ENCODE peak calls at places on chromosome 4, in ten cellular contexts. J is CD8-positive, alpha-beta memory T cell; W is tibial artery; N is right lobe of liver; P is transverse colon; V is cardiac muscle cell; M is HCT116; U is GM23338; Q is PC-9; D is body of pancreas. O is an unnamed sample. For H3K4me1, the result is how much of the 10 kb centered on the place peaks cover.

GRCh38 chr4:1400861-1401408 is 5.3 kb downstream of the NKX1-1 start:
- DNase-seq in J (no peak), W (peak), N (no peak), P (no peak), V (no peak), M (no peak), U (no peak), Q (no peak), D (no peak), O (no peak)

GRCh38 chr4:48698029-48698901 is 81.8 kb downstream of the FRYL start:
- DNase-seq in J (no peak), W (no peak), N (peak), P (peak), V (peak), M (peak), U (no peak), Q (peak), D (peak), O (peak)

GRCh38 chr4:128571747-128572146 is 237.8 kb upstream of the JADE1 start:
- DNase-seq in J (no peak), W (peak), N (no peak), P (peak), V (peak), M (peak), U (no peak), Q (peak), D (peak), O (no peak)

GRCh38 chr4:76780781-76781697 is 116.9 kb downstream of the SOWAHB start:
- DNase-seq in J (no peak), W (no peak), N (no peak), P (no peak), V (no peak), M (no peak), U (no peak), Q (no peak), D (no peak), O (no peak)

GRCh38 chr4:114019276-114019971 is 40.0 kb upstream of the ARSJ start:
- DNase-seq in J (no peak), W (no peak), N (no peak), P (no peak), V (peak), M (no peak), U (no peak), Q (no peak), D (no peak), O (no peak)

GRCh38 chr4:472881-473574 is 25.9 kb downstream of the ZNF721 start:
- DNase-seq in J (no peak), W (no peak), N (no peak), P (no peak), V (peak), M (no peak), U (peak), Q (no peak), D (no peak), O (peak)

GRCh38 chr4:76441881-76442280 is 6.9 kb downstream of the SHROOM3 start:
- DNase-seq in J (no peak), W (no peak), N (no peak), P (no peak), V (no peak), M (no peak), U (no peak), Q (no peak), D (no peak), O (no peak)

GRCh38 chr4:110619401-110620247 is 3.3 kb downstream of the PITX2 start:
- DNase-seq in J (no peak), W (no peak), N (no peak), P (no peak), V (no peak), M (no peak), U (peak), Q (no peak), D (no peak), O (peak)

GRCh38 chr4:157012781-157013180 is 41.2 kb upstream of the PDGFC start:
- DNase-seq in J (no peak), W (no peak), N (no peak), P (no peak), V (peak), M (no peak), U (no peak), Q (peak), D (no peak), O (no peak)

GRCh38 chr4:22348410-22348809 is 167.5 kb downstream of the ADGRA3 start:
- DNase-seq in J (no peak), W (no peak), N (no peak), P (no peak), V (peak), M (no peak), U (no peak), Q (no peak), D (no peak), O (no peak)

GRCh38 chr4:2786152-2786671 is 6.7 kb upstream of the SH3BP2 start:
- DNase-seq in J (peak), W (peak), N (no peak), P (peak), V (no peak), M (no peak), U (no peak), Q (no peak), D (no peak), O (no peak)

GRCh38 chr4:25144870-25145481 is 15.3 kb downstream of the SEPSECS start:
- DNase-seq in J (no peak), W (no peak), N (no peak), P (no peak), V (peak), M (peak), U (peak), Q (no peak), D (no peak), O (peak)

GRCh38 chr4:126583509-126583908 is 1049.2 kb upstream of the INTU start:
- DNase-seq in J (no peak), W (no peak), N (no peak), P (no peak), V (peak), M (peak), U (peak), Q (no peak), D (no peak), O (peak)

GRCh38 chr4:124943145-124943889 is 230.8 kb upstream of the ANKRD50 start:
- DNase-seq in J (no peak), W (no peak), N (no peak), P (no peak), V (peak), M (peak), U (no peak), Q (peak), D (no peak), O (no peak)

GRCh38 chr4:102627831-102628523 is 126.8 kb downstream of the NFKB1 start:
- DNase-seq in J (no peak), W (no peak), N (no peak), P (no peak), V (peak), M (peak), U (no peak), Q (peak), D (no peak), O (no peak)

GRCh38 chr4:148965080-148965479 is 522.9 kb upstream of the NR3C2 start:
- DNase-seq in J (no peak), W (no peak), N (no peak), P (no peak), V (no peak), M (no peak), U (no peak), Q (no peak), D (no peak), O (no peak)

GRCh38 chr4:13626492-13627184 is 887 bp downstream of the BOD1L1 start:
- DNase-seq in J (no peak), W (no peak), N (no peak), P (no peak), V (no peak), M (no peak), U (no peak), Q (no peak), D (no peak), O (no peak)

GRCh38 chr4:67879486-67879885 is 4.3 kb downstream of the TMPRSS11D start:
- DNase-seq in J (no peak), W (no peak), N (no peak), P (no peak), V (peak), M (no peak), U (no peak), Q (no peak), D (no peak), O (no peak)

GRCh38 chr4:148834804-148835598 is 392.8 kb upstream of the NR3C2 start:
- DNase-seq in J (no peak), W (no peak), N (no peak), P (no peak), V (peak), M (no peak), U (peak), Q (peak), D (no peak), O (no peak)

GRCh38 chr4:141849778-141850177 is 213.4 kb downstream of the IL15 start:
- DNase-seq in J (no peak), W (no peak), N (no peak), P (no peak), V (peak), M (no peak), U (no peak), Q (no peak), D (no peak), O (no peak)

GRCh38 chr4:82998898-82999297 is 11.7 kb downstream of the LIN54 start:
- DNase-seq in J (no peak), W (no peak), N (no peak), P (no peak), V (no peak), M (no peak), U (no peak), Q (no peak), D (no peak), O (no peak)

GRCh38 chr4:30828290-30828926 is 108.2 kb downstream of the PCDH7 start:
- DNase-seq in J (no peak), W (no peak), N (no peak), P (no peak), V (no peak), M (peak), U (no peak), Q (peak), D (no peak), O (no peak)
- H3K4me1 ChIP-seq in J (under half), W (under half), N (under half), P (under half), V (under half), M (half or more), U (under half), Q (under half), D (under half), O (under half)

GRCh38 chr4:6390357-6390756 is 82.1 kb downstream of the PPP2R2C start:
- DNase-seq in J (no peak), W (no peak), N (no peak), P (no peak), V (no peak), M (no peak), U (no peak), Q (no peak), D (no peak), O (no peak)

GRCh38 chr4:6392407-6392806 is 80.0 kb downstream of the PPP2R2C start:
- DNase-seq in J (no peak), W (no peak), N (no peak), P (no peak), V (no peak), M (no peak), U (no peak), Q (no peak), D (no peak), O (no peak)

GRCh38 chr4:6393066-6393465 is 79.3 kb downstream of the PPP2R2C start:
- DNase-seq in J (no peak), W (no peak), N (no peak), P (no peak), V (no peak), M (no peak), U (no peak), Q (no peak), D (no peak), O (no peak)

GRCh38 chr4:6391852-6392188 is 80.6 kb downstream of the PPP2R2C start:
- DNase-seq in J (no peak), W (no peak), N (no peak), P (no peak), V (no peak), M (peak), U (no peak), Q (peak), D (no peak), O (no peak)

DNA sequence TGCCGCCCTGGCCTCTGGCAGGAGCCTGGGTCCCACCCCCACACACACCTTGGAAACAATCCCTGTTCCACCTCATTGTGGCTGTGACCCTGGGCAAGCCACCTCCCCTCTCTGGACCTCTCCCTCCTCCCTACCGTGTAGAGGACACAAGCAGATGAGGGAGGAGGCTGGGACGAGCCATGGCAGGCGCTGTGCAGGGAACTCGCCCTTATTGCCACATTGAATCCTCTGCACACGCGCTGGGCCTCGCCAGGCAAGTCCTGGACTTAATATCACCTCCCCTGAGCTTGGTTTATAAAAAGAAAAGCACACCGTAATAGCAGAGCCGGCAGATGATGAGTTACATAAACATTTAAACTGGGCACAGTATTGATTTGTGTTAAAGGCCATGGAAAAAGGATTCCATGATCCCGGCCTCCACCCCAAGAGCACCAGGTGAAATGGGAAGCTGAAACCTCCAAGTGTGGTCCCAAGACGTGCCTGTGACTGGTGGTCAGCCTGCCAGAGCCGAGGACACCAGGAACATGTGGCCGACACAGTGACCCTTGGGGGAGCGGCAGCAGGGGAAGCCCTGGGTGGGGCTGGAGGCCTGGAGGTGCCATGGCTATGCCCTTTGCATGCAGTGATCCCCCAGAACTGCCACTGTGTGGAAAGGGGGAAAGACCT is 81.1 kb downstream of the PPP2R2C start:
- DNase-seq in J (no peak), W (no peak), N (no peak), P (no peak), V (no peak), M (no peak), U (no peak), Q (peak), D (no peak), O (no peak)
- H3K27ac ChIP-seq in J (no peak), W (no peak), N (no peak), P (no peak), V (no peak), M (peak), U (no peak), Q (peak), D (no peak), O (no peak)

DNA sequence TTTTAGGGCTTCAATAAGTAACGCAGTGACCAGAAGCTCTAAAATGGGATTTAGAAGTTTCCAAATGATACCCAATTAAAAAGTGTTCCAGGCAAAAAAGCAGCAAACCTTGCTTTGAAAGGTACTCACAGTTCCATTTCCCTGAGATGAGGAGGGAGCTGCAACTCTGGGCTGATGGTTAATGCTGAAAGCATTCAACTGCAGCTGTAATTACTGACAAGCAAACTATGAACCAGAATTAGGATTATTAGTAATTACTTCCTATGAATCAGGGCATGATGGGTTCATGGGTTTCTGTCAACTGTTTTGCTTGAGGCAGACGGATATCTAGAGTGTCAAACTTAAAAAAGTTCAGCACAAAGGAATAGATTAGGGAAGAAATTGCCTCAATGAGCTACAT is 357.4 kb downstream of the STIM2 start:
- DNase-seq in J (no peak), W (no peak), N (no peak), P (no peak), V (no peak), M (no peak), U (no peak), Q (no peak), D (no peak), O (no peak)
- H3K4me3 ChIP-seq in J (no peak), W (no peak), N (no peak), P (no peak), V (no peak), M (no peak), U (no peak), Q (no peak), D (no peak), O (no peak)

GRCh38 chr4:7879127-7879526 is 60.5 kb downstream of the AFAP1 start:
- DNase-seq in J (no peak), W (no peak), N (no peak), P (no peak), V (no peak), M (no peak), U (no peak), Q (no peak), D (no peak), O (no peak)
- H3K4me1 ChIP-seq in J (under half), W (under half), N (under half), P (under half), V (under half), M (under half), U (under half), Q (under half), D (under half), O (under half)

GRCh38 chr4:120839624-120839973 is 82.9 kb downstream of the PRDM5 start:
- DNase-seq in J (no peak), W (no peak), N (no peak), P (no peak), V (no peak), M (no peak), U (no peak), Q (no peak), D (no peak), O (no peak)

GRCh38 chr4:120843840-120844527 is 78.5 kb downstream of the PRDM5 start:
- DNase-seq in J (peak), W (no peak), N (no peak), P (peak), V (no peak), M (no peak), U (peak), Q (no peak), D (peak), O (no peak)

GRCh38 chr4:120841580-120841979 is 80.9 kb downstream of the PRDM5 start:
- DNase-seq in J (no peak), W (no peak), N (no peak), P (no peak), V (peak), M (no peak), U (no peak), Q (no peak), D (no peak), O (no peak)

GRCh38 chr4:120839974-120840751 is 82.4 kb downstream of the PRDM5 start:
- DNase-seq in J (no peak), W (no peak), N (no peak), P (no peak), V (no peak), M (no peak), U (no peak), Q (no peak), D (no peak), O (no peak)

DNA sequence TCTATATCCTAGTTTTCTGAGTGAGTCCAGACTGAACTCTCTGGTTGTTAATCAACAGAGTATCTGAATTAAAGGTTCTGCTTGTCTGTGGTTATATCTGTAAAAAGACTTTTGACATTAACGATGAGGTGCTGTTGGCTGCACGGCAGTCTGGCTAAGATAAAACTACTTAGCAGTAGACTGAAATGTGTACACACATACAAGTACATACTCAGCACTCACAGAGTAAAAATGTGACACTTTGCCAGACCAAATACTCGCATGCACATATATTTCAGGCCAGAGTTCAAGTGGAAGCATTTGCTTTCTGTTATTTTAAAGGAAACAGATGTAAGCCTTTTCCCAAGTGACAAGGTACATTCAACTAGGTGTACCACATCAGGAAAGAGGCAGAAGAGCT is 80.5 kb downstream of the PRDM5 start:
- DNase-seq in J (no peak), W (no peak), N (no peak), P (no peak), V (peak), M (no peak), U (no peak), Q (no peak), D (no peak), O (no peak)
- H3K27ac ChIP-seq in J (no peak), W (no peak), N (no peak), P (no peak), V (peak), M (no peak), U (no peak), Q (no peak), D (no peak), O (no peak)

GRCh38 chr4:145308598-145308997 is 128.2 kb upstream of the OTUD4 start:
- DNase-seq in J (no peak), W (no peak), N (no peak), P (no peak), V (no peak), M (no peak), U (no peak), Q (no peak), D (no peak), O (no peak)
- H3K4me3 ChIP-seq in J (no peak), W (no peak), N (no peak), P (no peak), V (no peak), M (no peak), U (no peak), Q (no peak), D (no peak), O (no peak)

DNA sequence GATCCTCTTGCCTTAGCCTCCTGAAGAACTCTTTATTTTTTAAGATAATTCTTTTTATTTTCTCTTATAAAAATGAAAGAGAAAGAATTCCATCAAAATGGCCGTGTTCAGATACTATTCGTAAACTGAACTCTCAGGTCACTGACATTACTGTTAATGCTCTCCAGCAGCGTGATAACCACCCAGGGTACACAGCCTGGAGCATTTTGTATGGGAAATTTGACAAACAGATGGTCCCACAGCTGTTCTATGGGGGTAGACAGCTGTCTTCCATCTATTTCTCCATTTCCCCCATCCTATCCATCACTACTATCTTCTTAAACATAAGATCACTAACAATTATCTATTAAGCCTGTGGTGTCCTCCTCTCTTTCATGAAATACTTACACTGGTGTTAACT is 47.8 kb downstream of the SYNPO2 start:
- DNase-seq in J (no peak), W (no peak), N (no peak), P (no peak), V (no peak), M (no peak), U (no peak), Q (no peak), D (no peak), O (peak)
- H3K4me1 ChIP-seq in J (under half), W (under half), N (under half), P (under half), V (under half), M (under half), U (under half), Q (under half), D (under half), O (under half)

GRCh38 chr4:52704133-52704532 is 45.0 kb upstream of the USP46 start:
- DNase-seq in J (no peak), W (no peak), N (no peak), P (no peak), V (peak), M (no peak), U (no peak), Q (no peak), D (no peak), O (no peak)

GRCh38 chr4:52704676-52705075 is 45.6 kb upstream of the USP46 start:
- DNase-seq in J (no peak), W (no peak), N (no peak), P (no peak), V (peak), M (no peak), U (no peak), Q (no peak), D (no peak), O (no peak)

GRCh38 chr4:52701207-52701606 is 42.1 kb upstream of the USP46 start:
- DNase-seq in J (no peak), W (no peak), N (no peak), P (no peak), V (no peak), M (no peak), U (no peak), Q (no peak), D (no peak), O (no peak)
- H3K27ac ChIP-seq in J (no peak), W (no peak), N (no peak), P (no peak), V (no peak), M (no peak), U (no peak), Q (no peak), D (no peak), O (no peak)